ENCODE peak calls at places on chromosome 3, in eight cellular contexts. L, O, D, P, F, J, R and W are unnamed samples.
A peak's percentile ranks its signal among the peaks of the same experiment; 100 is the strongest.

GRCh38 chr3:156910022-156910421 is 83.9 kb downstream of the LEKR1 start:
- DNase-seq in L (no peak), O (no peak), D (no peak), P (no peak), F (no peak), J (no peak), R (no peak), W (no peak)

GRCh38 chr3:107206141-107206540 is 171.1 kb upstream of the CCDC54 start:
- DNase-seq in L (no peak), O (no peak), D (no peak), P (peak; percentile 46), F (no peak), J (no peak), R (peak; percentile 59), W (peak; percentile 35)

GRCh38 chr3:120741837-120742197 is 499 bp downstream of the RABL3 start:
- DNase-seq in L (no peak), O (no peak), D (no peak), P (no peak), F (no peak), J (no peak), R (peak; percentile 43), W (peak; percentile 76)

GRCh38 chr3:189701934-189702693 is 70.9 kb downstream of the TP63 start:
- DNase-seq in L (no peak), O (no peak), D (no peak), P (no peak), F (no peak), J (no peak), R (no peak), W (no peak)

GRCh38 chr3:55828712-55829111 is 341.6 kb upstream of the WNT5A start:
- DNase-seq in L (no peak), O (no peak), D (no peak), P (no peak), F (no peak), J (no peak), R (peak; percentile 46), W (no peak)

GRCh38 chr3:48015451-48016182 is 599 bp downstream of the MAP4 start:
- DNase-seq in L (no peak), O (no peak), D (no peak), P (no peak), F (no peak), J (no peak), R (peak; percentile 41), W (no peak)

GRCh38 chr3:165195628-165196576 is at the start of gene SLITRK3:
- DNase-seq in L (no peak), O (no peak), D (no peak), P (no peak), F (no peak), J (peak; percentile 84), R (no peak), W (no peak)

GRCh38 chr3:4977001-4977888 is 2.0 kb upstream of the BHLHE40 start:
- DNase-seq in L (peak; percentile 79), O (peak; percentile 79), D (peak; percentile 79), P (peak; percentile 94), F (peak; percentile 62), J (peak; percentile 80), R (peak; percentile 84), W (peak; percentile 42)

GRCh38 chr3:11717768-11718581 is 74.3 kb upstream of the VGLL4 start:
- DNase-seq in L (no peak), O (no peak), D (no peak), P (no peak), F (no peak), J (no peak), R (peak; percentile 46), W (peak; percentile 22)

GRCh38 chr3:42031808-42032475 is 59.2 kb upstream of the TRAK1 start:
- DNase-seq in L (no peak), O (no peak), D (no peak), P (no peak), F (no peak), J (no peak), R (peak; percentile 63), W (no peak)

GRCh38 chr3:16146015-16146730 is 28.3 kb upstream of the GALNT15 start:
- DNase-seq in L (no peak), O (no peak), D (no peak), P (no peak), F (no peak), J (no peak), R (no peak), W (no peak)

GRCh38 chr3:126472277-126473006 is 3.2 kb downstream of the ZXDC start:
- DNase-seq in L (no peak), O (peak; percentile 85), D (peak; percentile 40), P (peak; percentile 90), F (peak; percentile 63), J (no peak), R (peak; percentile 68), W (peak; percentile 82)

GRCh38 chr3:54087581-54088410 is 34.6 kb upstream of the CACNA2D3 start:
- DNase-seq in L (no peak), O (no peak), D (no peak), P (no peak), F (no peak), J (peak; percentile 86), R (no peak), W (no peak)

DNA sequence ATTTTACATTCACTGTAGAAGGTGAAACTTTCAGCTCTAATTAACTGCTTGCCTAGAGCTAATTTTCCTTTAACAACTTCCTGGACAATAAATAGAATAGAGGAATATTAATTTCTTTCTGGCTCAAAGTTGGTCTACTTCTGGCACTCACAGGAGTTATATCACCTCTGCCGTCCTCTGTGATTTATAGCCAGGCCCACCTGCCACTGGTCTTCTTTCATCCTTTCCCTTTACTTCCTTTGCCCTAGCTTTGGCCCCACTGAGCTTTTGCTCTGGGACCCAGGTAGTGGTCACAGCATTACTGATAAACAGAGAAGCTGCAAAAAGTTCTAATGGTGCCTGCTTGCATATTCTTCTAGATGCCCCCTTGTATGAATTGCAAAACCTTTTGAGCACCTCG is 49.3 kb upstream of the ABHD10 start:
- DNase-seq in L (no peak), O (no peak), D (no peak), P (no peak), F (no peak), J (no peak), R (no peak), W (no peak)
- TF ChIP-seq POLR2A in L (no peak), O (no peak), D (no peak), P (no peak), F (no peak), J (no peak), R (no peak), W (no peak)

GRCh38 chr3:14457999-14458398 is 55.6 kb downstream of the SLC6A6 start:
- DNase-seq in L (no peak), O (no peak), D (no peak), P (no peak), F (no peak), J (no peak), R (no peak), W (no peak)
- TF ChIP-seq POLR2A in L (no peak), O (no peak), D (no peak), P (no peak), F (no peak), J (no peak), R (no peak), W (no peak)

GRCh38 chr3:183303725-183304124 is 50.7 kb downstream of the B3GNT5 start:
- DNase-seq in L (no peak), O (no peak), D (no peak), P (no peak), F (no peak), J (no peak), R (no peak), W (no peak)

GRCh38 chr3:183307749-183308148 is 54.7 kb downstream of the B3GNT5 start:
- DNase-seq in L (no peak), O (no peak), D (peak; percentile 60), P (no peak), F (no peak), J (no peak), R (no peak), W (no peak)

GRCh38 chr3:183309276-183309675 is 56.2 kb downstream of the B3GNT5 start:
- DNase-seq in L (no peak), O (no peak), D (peak; percentile 76), P (peak; percentile 86), F (no peak), J (no peak), R (no peak), W (no peak)

GRCh38 chr3:183308746-183309145 is 55.7 kb downstream of the B3GNT5 start:
- DNase-seq in L (no peak), O (no peak), D (no peak), P (no peak), F (no peak), J (no peak), R (no peak), W (no peak)

GRCh38 chr3:183306798-183307671 is 54.0 kb downstream of the B3GNT5 start:
- DNase-seq in L (peak; percentile 67), O (peak; percentile 75), D (peak; percentile 91), P (peak; percentile 88), F (peak; percentile 33), J (peak; percentile 44), R (peak; percentile 62), W (peak; percentile 87)
- TF ChIP-seq POLR2A in L (no peak), O (no peak), D (peak; percentile 65), P (no peak), F (no peak), J (no peak), R (no peak), W (peak; percentile 44)

GRCh38 chr3:57961177-57961827 is 46.9 kb upstream of the FLNB start:
- DNase-seq in L (no peak), O (no peak), D (peak; percentile 70), P (no peak), F (no peak), J (peak; percentile 64), R (no peak), W (no peak)
- TF ChIP-seq POLR2A in L (no peak), O (no peak), D (no peak), P (no peak), F (no peak), J (no peak), R (no peak), W (no peak)

GRCh38 chr3:52226229-52226817 is 878 bp upstream of the TLR9 start:
- DNase-seq in L (no peak), O (no peak), D (no peak), P (no peak), F (no peak), J (no peak), R (no peak), W (no peak)

GRCh38 chr3:52227766-52228165 is 2.3 kb upstream of the TLR9 start:
- DNase-seq in L (no peak), O (no peak), D (no peak), P (no peak), F (no peak), J (no peak), R (no peak), W (no peak)

GRCh38 chr3:52227117-52227516 is 1.7 kb upstream of the TLR9 start:
- DNase-seq in L (no peak), O (no peak), D (no peak), P (no peak), F (no peak), J (no peak), R (no peak), W (no peak)

GRCh38 chr3:52223449-52224408 is 1.7 kb downstream of the TLR9 start:
- DNase-seq in L (peak; percentile 43), O (no peak), D (no peak), P (no peak), F (no peak), J (no peak), R (no peak), W (no peak)

GRCh38 chr3:52225452-52226228 is at the start of gene TLR9:
- DNase-seq in L (no peak), O (no peak), D (peak; percentile 63), P (no peak), F (no peak), J (no peak), R (no peak), W (no peak)
- TF ChIP-seq POLR2A in L (no peak), O (no peak), D (peak; percentile 19), P (no peak), F (no peak), J (no peak), R (no peak), W (no peak)

GRCh38 chr3:32147509-32147908 is 41.1 kb downstream of the GPD1L start:
- DNase-seq in L (no peak), O (no peak), D (no peak), P (no peak), F (no peak), J (no peak), R (peak; percentile 18), W (no peak)
- TF ChIP-seq POLR2A in L (no peak), O (no peak), D (no peak), P (no peak), F (no peak), J (no peak), R (no peak), W (no peak)